ENCODE peak calls at places on chromosome 22, in six cellular contexts. J is stimulated activated CD8-positive, alpha-beta memory T cell treated with anti-CD3 and anti-CD28 coated beads, Interleukin-2, amount 100 ng/mL, for 48 hours; Z is mucosa of descending colon; F is choroid plexus epithelial cell; U is posterior cingulate gyrus; N is RCC 7860. M is an unnamed sample.

GRCh38 chr22:46193898-46194310 is 43.6 kb downstream of the PPARA start:
- DNase-seq in J (no peak), Z (peak; percentile 79), F (no peak), U (no peak), N (no peak), M (no peak)

GRCh38 chr22:27866136-27867091 is 52.6 kb downstream of the PITPNB start:
- DNase-seq in J (no peak), Z (peak; percentile 35), F (peak; percentile 95), U (no peak), N (no peak), M (no peak)

GRCh38 chr22:50272103-50272782 is 2.1 kb upstream of the MAPK11 start:
- DNase-seq in J (no peak), Z (no peak), F (no peak), U (no peak), N (no peak), M (no peak)

GRCh38 chr22:33561149-33561807 is 359.0 kb downstream of the LARGE1 start:
- DNase-seq in J (no peak), Z (no peak), F (no peak), U (no peak), N (no peak), M (no peak)

GRCh38 chr22:25348391-25348790 is 129.0 kb downstream of the CRYBB2 start:
- DNase-seq in J (no peak), Z (no peak), F (no peak), U (no peak), N (no peak), M (no peak)

GRCh38 chr22:39990688-39991087 is 4.1 kb upstream of the FAM83F start:
- DNase-seq in J (no peak), Z (no peak), F (no peak), U (no peak), N (no peak), M (no peak)

GRCh38 chr22:19065298-19065859 is 56.8 kb downstream of the DGCR2 start:
- DNase-seq in J (no peak), Z (no peak), F (no peak), U (no peak), N (no peak), M (no peak)

GRCh38 chr22:44404341-44405020 is 91.7 kb upstream of the SHISAL1 start:
- DNase-seq in J (no peak), Z (no peak), F (no peak), U (peak; percentile 8), N (no peak), M (peak; percentile 28)

GRCh38 chr22:38751422-38752346 is 4.1 kb downstream of the SUN2 start:
- DNase-seq in J (peak; percentile 53), Z (peak; percentile 68), F (no peak), U (no peak), N (no peak), M (no peak)

GRCh38 chr22:49788492-49788891 is 39.2 kb downstream of the BRD1 start:
- DNase-seq in J (no peak), Z (peak; percentile 56), F (peak; percentile 25), U (peak; percentile 16), N (no peak), M (no peak)

GRCh38 chr22:45883811-45884170 is 93.2 kb downstream of the WNT7B start:
- DNase-seq in J (no peak), Z (no peak), F (no peak), U (no peak), N (no peak), M (peak; percentile 20)

GRCh38 chr22:46931881-46932280 is 169.4 kb downstream of the TBC1D22A start:
- DNase-seq in J (no peak), Z (no peak), F (peak; percentile 62), U (no peak), N (peak; percentile 73), M (no peak)

GRCh38 chr22:31917227-31917921 is 27.0 kb upstream of the YWHAH start:
- DNase-seq in J (no peak), Z (peak; percentile 38), F (no peak), U (no peak), N (no peak), M (no peak)

GRCh38 chr22:34914871-34915270 is 151.1 kb upstream of the ISX start:
- DNase-seq in J (no peak), Z (no peak), F (no peak), U (no peak), N (no peak), M (no peak)

GRCh38 chr22:20316844-20317401 is 2.9 kb downstream of the DGCR6L start:
- DNase-seq in J (no peak), Z (no peak), F (no peak), U (no peak), N (no peak), M (peak; percentile 5)

GRCh38 chr22:38327805-38328204 is 10.6 kb upstream of the CSNK1E start:
- DNase-seq in J (no peak), Z (no peak), F (peak; percentile 21), U (peak; percentile 43), N (peak; percentile 48), M (no peak)

GRCh38 chr22:39556970-39557811 is 13.4 kb upstream of the CACNA1I start:
- DNase-seq in J (no peak), Z (peak; percentile 12), F (peak; percentile 22), U (peak; percentile 66), N (no peak), M (no peak)

GRCh38 chr22:35892192-35892591 is 136.4 kb downstream of the RBFOX2 start:
- DNase-seq in J (no peak), Z (no peak), F (peak; percentile 77), U (no peak), N (no peak), M (no peak)

GRCh38 chr22:43894122-43894521 is 2.3 kb upstream of the PNPLA5 start:
- DNase-seq in J (no peak), Z (no peak), F (no peak), U (peak; percentile 22), N (no peak), M (no peak)

GRCh38 chr22:49215840-49216239 is 611.8 kb downstream of the BRD1 start:
- DNase-seq in J (no peak), Z (no peak), F (no peak), U (no peak), N (no peak), M (peak; percentile 6)

M was measured in pancreas.